ENCODE peak calls at places on chromosomes 7 and 10, in four cellular contexts. One of them, this sample, is unnamed.

GRCh38 chr7:102993532-102994029 is 80.8 kb downstream of the LRRC17 start:
- DNase-seq in H1: no peak
- DNase-seq in SK-N-SH: no peak
- DNase-seq in K562: no peak
- DNase-seq in this sample: no peak

GRCh38 chr10:65320256-65321026 is 1605.4 kb upstream of the LRRTM3 start:
- DNase-seq in SK-N-SH: no peak
- DNase-seq in H1: no peak
- DNase-seq in K562: no peak
- DNase-seq in this sample: no peak

GRCh38 chr7:143494622-143495021 is 16.9 kb downstream of the TAS2R41 start:
- DNase-seq in SK-N-SH: no peak
- DNase-seq in H1: no peak
- DNase-seq in K562: no peak
- DNase-seq in this sample: no peak

GRCh38 chr10:78513986-78514385 is 480.3 kb downstream of the RPS24 start:
- DNase-seq in K562: no peak
- DNase-seq in H1: peak
- DNase-seq in SK-N-SH: no peak
- DNase-seq in this sample: no peak

GRCh38 chr7:132518102-132518838 is 58.0 kb downstream of the PLXNA4 start:
- DNase-seq in H1: peak
- DNase-seq in SK-N-SH: peak
- DNase-seq in K562: peak
- DNase-seq in this sample: peak

GRCh38 chr7:33760834-33761233 is 144.5 kb upstream of the BMPER start:
- DNase-seq in SK-N-SH: no peak
- DNase-seq in H1: no peak
- DNase-seq in K562: no peak
- DNase-seq in this sample: no peak

GRCh38 chr7:102444961-102445673 is 11.7 kb downstream of the ORAI2 start:
- DNase-seq in H1: no peak
- DNase-seq in K562: no peak
- DNase-seq in SK-N-SH: peak
- DNase-seq in this sample: no peak

GRCh38 chr10:122276611-122277205 is 5.6 kb downstream of the BTBD16 start:
- DNase-seq in K562: peak
- DNase-seq in H1: no peak
- DNase-seq in SK-N-SH: no peak
- DNase-seq in this sample: no peak

GRCh38 chr7:89133357-89133756 is 337.8 kb upstream of the TEX47 start:
- DNase-seq in K562: no peak
- DNase-seq in H1: no peak
- DNase-seq in SK-N-SH: no peak
- DNase-seq in this sample: no peak

GRCh38 chr7:47591655-47592572 is 10.0 kb upstream of the TNS3 start:
- DNase-seq in H1: no peak
- DNase-seq in SK-N-SH: no peak
- DNase-seq in K562: no peak
- DNase-seq in this sample: no peak

GRCh38 chr7:25965405-25966123 is 186.4 kb upstream of the NFE2L3 start:
- DNase-seq in SK-N-SH: no peak
- DNase-seq in K562: no peak
- DNase-seq in H1: no peak
- DNase-seq in this sample: no peak

GRCh38 chr7:4641667-4642467 is 40.2 kb upstream of the FOXK1 start:
- DNase-seq in K562: peak
- DNase-seq in SK-N-SH: peak
- DNase-seq in H1: peak
- DNase-seq in this sample: peak

GRCh38 chr10:15370741-15371701 is at the start of gene FAM171A1:
- DNase-seq in SK-N-SH: peak
- DNase-seq in H1: peak
- DNase-seq in K562: peak
- DNase-seq in this sample: peak

GRCh38 chr10:102384606-102385429 is 10.7 kb upstream of the NFKB2 start:
- DNase-seq in K562: no peak
- DNase-seq in H1: no peak
- DNase-seq in SK-N-SH: no peak
- DNase-seq in this sample: no peak

GRCh38 chr7:1558181-1558811 is 2.3 kb upstream of the TMEM184A start:
- DNase-seq in H1: peak
- DNase-seq in SK-N-SH: peak
- DNase-seq in K562: peak
- DNase-seq in this sample: no peak

GRCh38 chr10:75201793-75202307 is 8.7 kb upstream of the VDAC2 start:
- DNase-seq in K562: no peak
- DNase-seq in SK-N-SH: no peak
- DNase-seq in H1: no peak
- DNase-seq in this sample: no peak

GRCh38 chr7:56493704-56494450 is 377.7 kb upstream of the NUPR2 start:
- DNase-seq in H1: no peak
- DNase-seq in SK-N-SH: no peak
- DNase-seq in K562: no peak
- DNase-seq in this sample: no peak

GRCh38 chr10:78575400-78575799 is 493.4 kb upstream of the ZMIZ1 start:
- DNase-seq in K562: no peak
- DNase-seq in H1: no peak
- DNase-seq in SK-N-SH: no peak
- DNase-seq in this sample: no peak

GRCh38 chr10:73956476-73957338 is 41.2 kb upstream of the VCL start:
- DNase-seq in K562: peak
- DNase-seq in SK-N-SH: no peak
- DNase-seq in H1: no peak
- DNase-seq in this sample: no peak

GRCh38 chr10:6124666-6125065 is 35.8 kb downstream of the RBM17 start:
- DNase-seq in SK-N-SH: no peak
- DNase-seq in K562: no peak
- DNase-seq in H1: no peak
- DNase-seq in this sample: no peak

GRCh38 chr7:78420001-78420400 is 621.4 kb downstream of the PHTF2 start:
- DNase-seq in H1: no peak
- DNase-seq in SK-N-SH: no peak
- DNase-seq in K562: no peak
- DNase-seq in this sample: no peak

GRCh38 chr10:14010827-14011574 is 319.7 kb downstream of the FRMD4A start:
- DNase-seq in K562: no peak
- DNase-seq in H1: no peak
- DNase-seq in SK-N-SH: no peak
- DNase-seq in this sample: no peak

GRCh38 chr10:78844956-78845355 is 223.8 kb upstream of the ZMIZ1 start:
- DNase-seq in SK-N-SH: no peak
- DNase-seq in K562: no peak
- DNase-seq in H1: no peak
- DNase-seq in this sample: no peak

GRCh38 chr7:25857376-25858067 is 294.5 kb upstream of the NFE2L3 start:
- DNase-seq in H1: no peak
- DNase-seq in SK-N-SH: peak
- DNase-seq in K562: peak
- DNase-seq in this sample: no peak

GRCh38 chr7:50397971-50398324 is 52.2 kb downstream of the FIGNL1 start:
- DNase-seq in K562: no peak
- DNase-seq in SK-N-SH: no peak
- DNase-seq in H1: no peak
- DNase-seq in this sample: no peak

GRCh38 chr7:152902870-152903860 is 143.6 kb downstream of the ACTR3B start:
- DNase-seq in H1: no peak
- DNase-seq in K562: no peak
- DNase-seq in SK-N-SH: no peak
- DNase-seq in this sample: no peak

GRCh38 chr10:62594093-62594520 is 210.4 kb upstream of the ADO start:
- DNase-seq in H1: peak
- DNase-seq in SK-N-SH: peak
- DNase-seq in K562: peak
- DNase-seq in this sample: peak

GRCh38 chr7:49773082-49773938 is at the start of gene VWC2:
- DNase-seq in K562: no peak
- DNase-seq in H1: peak
- DNase-seq in SK-N-SH: peak
- DNase-seq in this sample: no peak

GRCh38 chr10:23155166-23155565 is 36.9 kb upstream of the PTF1A start:
- DNase-seq in SK-N-SH: no peak
- DNase-seq in H1: no peak
- DNase-seq in K562: no peak
- DNase-seq in this sample: no peak

GRCh38 chr7:91292506-91292905 is 28.3 kb downstream of the FZD1 start:
- DNase-seq in K562: no peak
- DNase-seq in H1: no peak
- DNase-seq in SK-N-SH: no peak
- DNase-seq in this sample: no peak

GRCh38 chr7:91293840-91294239 is 29.6 kb downstream of the FZD1 start:
- DNase-seq in SK-N-SH: no peak
- DNase-seq in H1: no peak
- DNase-seq in K562: no peak
- DNase-seq in this sample: no peak

GRCh38 chr7:91291302-91291701 is 27.1 kb downstream of the FZD1 start:
- DNase-seq in SK-N-SH: no peak
- DNase-seq in H1: no peak
- DNase-seq in K562: no peak
- DNase-seq in this sample: no peak

GRCh38 chr7:91293136-91293535 is 28.9 kb downstream of the FZD1 start:
- DNase-seq in H1: no peak
- DNase-seq in SK-N-SH: no peak
- DNase-seq in K562: no peak
- DNase-seq in this sample: no peak

DNA sequence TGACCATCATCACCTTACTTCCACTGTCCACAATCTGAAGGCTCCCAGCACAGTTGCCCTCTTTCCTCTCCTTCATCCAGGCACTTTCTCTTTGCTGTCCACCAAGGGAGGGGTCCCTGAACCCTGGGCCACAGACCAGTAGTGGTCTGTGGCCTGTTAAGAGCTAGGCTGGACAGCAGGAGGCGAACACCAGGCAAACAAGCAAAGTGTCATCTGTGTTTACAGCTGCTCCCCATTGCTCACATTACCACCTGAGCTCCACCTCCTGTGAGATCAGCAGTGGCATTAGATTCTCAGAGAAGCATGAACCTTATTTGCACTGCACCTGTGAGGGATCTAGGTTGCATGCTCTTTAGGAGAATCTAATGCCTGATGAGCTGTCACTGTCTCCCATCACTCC is 27.7 kb downstream of the FZD1 start:
- DNase-seq in H1: no peak
- DNase-seq in SK-N-SH: no peak
- DNase-seq in K562: no peak
- DNase-seq in this sample: no peak
- TF ChIP-seq TAF1 in H1: no peak
- TF ChIP-seq TAF1 in SK-N-SH: no peak
- TF ChIP-seq TAF1 in K562: no peak
- TF ChIP-seq TAF1 in this sample: no peak

DNA sequence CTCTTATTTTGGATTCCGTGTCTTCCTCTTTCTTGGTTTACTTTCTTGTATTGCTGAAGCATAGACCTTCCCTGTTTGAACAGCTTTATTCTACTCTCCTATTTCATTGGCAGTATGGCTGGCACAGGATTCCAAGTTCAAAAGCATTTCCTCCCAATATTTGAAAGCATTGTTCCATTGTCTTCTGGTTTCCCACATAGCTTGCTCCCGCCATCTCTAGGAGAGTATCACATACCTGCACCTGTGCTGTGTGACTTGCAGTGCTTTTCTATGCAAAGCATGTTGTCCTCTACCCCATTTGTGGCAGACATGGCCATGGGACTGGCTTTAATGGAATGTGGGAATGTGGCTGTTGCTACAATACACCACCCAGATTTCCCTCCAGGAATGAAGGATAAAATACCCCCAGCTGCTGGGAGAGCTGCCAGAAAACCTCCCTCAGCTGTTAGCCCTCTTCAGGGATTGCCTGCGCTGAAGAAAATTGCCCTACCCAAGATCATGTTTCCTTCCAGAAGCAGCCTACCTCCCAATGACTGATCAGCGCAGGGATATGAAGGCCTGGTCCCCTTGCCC is 6.9 kb upstream of the MYOF start:
- DNase-seq in SK-N-SH: no peak
- DNase-seq in K562: no peak
- DNase-seq in H1: no peak
- DNase-seq in this sample: no peak
- TF ChIP-seq TAF1 in SK-N-SH: no peak
- TF ChIP-seq TAF1 in K562: no peak
- TF ChIP-seq TAF1 in H1: no peak
- TF ChIP-seq TAF1 in this sample: no peak

GRCh38 chr10:110360857-110361474 is 56.2 kb upstream of the SMNDC1 start:
- DNase-seq in K562: no peak
- DNase-seq in SK-N-SH: no peak
- DNase-seq in H1: no peak
- DNase-seq in this sample: no peak
- TF ChIP-seq TAF1 in K562: no peak
- TF ChIP-seq TAF1 in SK-N-SH: no peak
- TF ChIP-seq TAF1 in H1: no peak
- TF ChIP-seq TAF1 in this sample: no peak

DNA sequence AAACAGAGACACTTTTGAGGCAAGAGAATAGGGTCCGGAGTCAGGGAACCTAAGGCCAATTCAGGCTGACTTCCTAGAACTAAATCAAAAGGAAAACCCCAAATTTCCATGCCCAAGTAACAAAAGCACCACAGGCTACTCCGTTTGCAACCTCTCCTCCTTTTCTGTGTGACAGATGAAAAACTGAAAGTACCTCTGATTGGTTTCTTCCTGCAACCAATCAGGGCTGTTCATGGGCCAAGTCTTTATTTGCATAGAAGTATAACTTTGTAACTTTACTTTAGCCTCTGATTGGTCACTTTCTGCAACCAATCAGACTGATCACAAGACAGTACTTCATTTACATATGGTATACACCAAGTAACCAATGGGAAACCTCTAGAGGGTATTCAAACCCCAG is 239.9 kb upstream of the KCND2 start:
- DNase-seq in H1: no peak
- DNase-seq in SK-N-SH: no peak
- DNase-seq in K562: no peak
- DNase-seq in this sample: no peak
- TF ChIP-seq TAF1 in H1: no peak
- TF ChIP-seq TAF1 in SK-N-SH: no peak
- TF ChIP-seq TAF1 in K562: no peak
- TF ChIP-seq TAF1 in this sample: no peak

GRCh38 chr10:131928248-131929095 is 27.7 kb downstream of the PPP2R2D start:
- DNase-seq in H1: no peak
- DNase-seq in SK-N-SH: no peak
- DNase-seq in K562: peak
- DNase-seq in this sample: peak
- TF ChIP-seq TAF1 in H1: no peak
- TF ChIP-seq TAF1 in SK-N-SH: no peak
- TF ChIP-seq TAF1 in K562: no peak
- TF ChIP-seq TAF1 in this sample: no peak

GRCh38 chr10:18044976-18045720 is 93.4 kb downstream of the SLC39A12 start:
- DNase-seq in H1: no peak
- DNase-seq in K562: no peak
- DNase-seq in SK-N-SH: no peak
- DNase-seq in this sample: no peak
- TF ChIP-seq TAF1 in H1: no peak
- TF ChIP-seq TAF1 in K562: no peak
- TF ChIP-seq TAF1 in SK-N-SH: no peak
- TF ChIP-seq TAF1 in this sample: no peak

DNA sequence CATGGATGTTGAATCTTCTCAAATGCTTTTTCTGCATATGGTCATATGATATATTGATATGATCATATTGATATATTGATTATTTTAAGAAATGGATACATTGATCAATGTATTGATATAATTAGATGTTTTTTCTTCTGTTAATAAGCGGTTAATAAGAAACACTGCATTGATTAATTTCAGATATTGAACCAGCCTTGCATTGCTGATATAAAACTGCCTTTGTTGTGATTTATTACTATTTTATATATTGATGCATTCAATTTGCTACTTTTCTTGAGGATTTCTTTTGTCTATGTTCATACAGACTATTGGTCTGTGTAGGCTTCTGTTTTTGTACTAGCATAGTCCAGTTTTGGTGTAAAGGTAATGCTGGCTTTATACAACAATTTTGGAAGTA is 79.7 kb upstream of the ELN start:
- DNase-seq in SK-N-SH: no peak
- DNase-seq in K562: no peak
- DNase-seq in H1: no peak
- DNase-seq in this sample: no peak
- TF ChIP-seq TAF1 in SK-N-SH: no peak
- TF ChIP-seq TAF1 in K562: no peak
- TF ChIP-seq TAF1 in H1: no peak
- TF ChIP-seq TAF1 in this sample: no peak

This sample was measured in GM12891.